ENCODE peak calls at places on chromosome 20, in nine cellular contexts. One of them, this sample, is unnamed.

GRCh38 chr20:43658068-43658722 is 8.7 kb upstream of the MYBL2 start:
- DNase-seq in A549: peak
- DNase-seq in K562: peak
- DNase-seq in upper lobe of left lung: no peak
- DNase-seq in suprapubic skin: no peak
- DNase-seq in ovary: no peak
- DNase-seq in H1: no peak
- DNase-seq in HepG2: peak
- DNase-seq in stomach: no peak
- DNase-seq in this sample: no peak

GRCh38 chr20:45061244-45061643 is 39.7 kb downstream of the KCNS1 start:
- DNase-seq in A549: peak
- DNase-seq in K562: no peak
- DNase-seq in upper lobe of left lung: no peak
- DNase-seq in suprapubic skin: no peak
- DNase-seq in ovary: no peak
- DNase-seq in H1: no peak
- DNase-seq in HepG2: no peak
- DNase-seq in stomach: no peak
- DNase-seq in this sample: no peak

GRCh38 chr20:40667503-40667902 is 21.5 kb downstream of the MAFB start:
- DNase-seq in A549: no peak
- DNase-seq in K562: no peak
- DNase-seq in upper lobe of left lung: no peak
- DNase-seq in suprapubic skin: no peak
- DNase-seq in ovary: no peak
- DNase-seq in H1: no peak
- DNase-seq in HepG2: no peak
- DNase-seq in stomach: no peak
- DNase-seq in this sample: no peak

GRCh38 chr20:17538517-17539170 is 7.5 kb upstream of the BFSP1 start:
- DNase-seq in A549: peak
- DNase-seq in K562: no peak
- DNase-seq in upper lobe of left lung: no peak
- DNase-seq in suprapubic skin: no peak
- DNase-seq in ovary: no peak
- DNase-seq in H1: no peak
- DNase-seq in HepG2: no peak
- DNase-seq in stomach: no peak
- DNase-seq in this sample: no peak

GRCh38 chr20:52744441-52744840 is 227.7 kb upstream of the TSHZ2 start:
- DNase-seq in A549: no peak
- DNase-seq in K562: no peak
- DNase-seq in upper lobe of left lung: no peak
- DNase-seq in suprapubic skin: no peak
- DNase-seq in ovary: no peak
- DNase-seq in H1: no peak
- DNase-seq in HepG2: no peak
- DNase-seq in stomach: no peak
- DNase-seq in this sample: no peak

GRCh38 chr20:38132910-38133501 is 32.1 kb downstream of the TGM2 start:
- DNase-seq in A549: no peak
- DNase-seq in K562: no peak
- DNase-seq in upper lobe of left lung: no peak
- DNase-seq in suprapubic skin: no peak
- DNase-seq in ovary: no peak
- DNase-seq in H1: no peak
- DNase-seq in HepG2: no peak
- DNase-seq in stomach: no peak
- DNase-seq in this sample: no peak

GRCh38 chr20:37565134-37565811 is 37.6 kb upstream of the BLCAP start:
- DNase-seq in A549: no peak
- DNase-seq in K562: no peak
- DNase-seq in upper lobe of left lung: no peak
- DNase-seq in suprapubic skin: no peak
- DNase-seq in ovary: no peak
- DNase-seq in H1: no peak
- DNase-seq in HepG2: no peak
- DNase-seq in stomach: no peak
- DNase-seq in this sample: no peak

GRCh38 chr20:36273414-36274247 is 32.5 kb upstream of the DLGAP4 start:
- DNase-seq in A549: peak
- DNase-seq in K562: no peak
- DNase-seq in upper lobe of left lung: no peak
- DNase-seq in suprapubic skin: no peak
- DNase-seq in ovary: no peak
- DNase-seq in H1: peak
- DNase-seq in HepG2: no peak
- DNase-seq in stomach: no peak
- DNase-seq in this sample: no peak

GRCh38 chr20:46352370-46352938 is 44.2 kb upstream of the CDH22 start:
- DNase-seq in A549: no peak
- DNase-seq in K562: no peak
- DNase-seq in upper lobe of left lung: no peak
- DNase-seq in suprapubic skin: no peak
- DNase-seq in ovary: no peak
- DNase-seq in H1: no peak
- DNase-seq in HepG2: no peak
- DNase-seq in stomach: no peak
- DNase-seq in this sample: no peak

GRCh38 chr20:3696200-3696599 is 14.4 kb upstream of the ADAM33 start:
- DNase-seq in A549: no peak
- DNase-seq in K562: no peak
- DNase-seq in upper lobe of left lung: no peak
- DNase-seq in suprapubic skin: no peak
- DNase-seq in ovary: no peak
- DNase-seq in H1: no peak
- DNase-seq in HepG2: no peak
- DNase-seq in stomach: no peak
- DNase-seq in this sample: no peak

GRCh38 chr20:45419188-45420091 is 3.5 kb downstream of the PIGT start:
- DNase-seq in A549: peak
- DNase-seq in K562: no peak
- DNase-seq in upper lobe of left lung: peak
- DNase-seq in suprapubic skin: peak
- DNase-seq in ovary: no peak
- DNase-seq in H1: peak
- DNase-seq in HepG2: peak
- DNase-seq in stomach: peak
- DNase-seq in this sample: peak

GRCh38 chr20:20461526-20461925 is 93.6 kb downstream of the INSM1 start:
- DNase-seq in A549: no peak
- DNase-seq in K562: no peak
- DNase-seq in upper lobe of left lung: no peak
- DNase-seq in suprapubic skin: no peak
- DNase-seq in ovary: no peak
- DNase-seq in H1: no peak
- DNase-seq in HepG2: no peak
- DNase-seq in stomach: no peak
- DNase-seq in this sample: no peak

GRCh38 chr20:48493966-48494365 is 333.8 kb downstream of the PREX1 start:
- DNase-seq in A549: no peak
- DNase-seq in K562: no peak
- DNase-seq in upper lobe of left lung: no peak
- DNase-seq in suprapubic skin: no peak
- DNase-seq in ovary: no peak
- DNase-seq in H1: peak
- DNase-seq in HepG2: no peak
- DNase-seq in stomach: no peak
- DNase-seq in this sample: no peak

GRCh38 chr20:41041693-41042092 is 13.1 kb downstream of the TOP1 start:
- DNase-seq in A549: no peak
- DNase-seq in K562: no peak
- DNase-seq in upper lobe of left lung: no peak
- DNase-seq in suprapubic skin: no peak
- DNase-seq in ovary: no peak
- DNase-seq in H1: no peak
- DNase-seq in HepG2: no peak
- DNase-seq in stomach: no peak
- DNase-seq in this sample: no peak

GRCh38 chr20:53956013-53956715 is 114.2 kb downstream of the BCAS1 start:
- DNase-seq in A549: no peak
- DNase-seq in K562: no peak
- DNase-seq in upper lobe of left lung: no peak
- DNase-seq in suprapubic skin: no peak
- DNase-seq in ovary: no peak
- DNase-seq in H1: no peak
- DNase-seq in HepG2: no peak
- DNase-seq in stomach: no peak
- DNase-seq in this sample: no peak

GRCh38 chr20:53959849-53960585 is 110.4 kb downstream of the BCAS1 start:
- DNase-seq in A549: peak
- DNase-seq in K562: no peak
- DNase-seq in upper lobe of left lung: no peak
- DNase-seq in suprapubic skin: no peak
- DNase-seq in ovary: no peak
- DNase-seq in H1: no peak
- DNase-seq in HepG2: peak
- DNase-seq in stomach: no peak
- DNase-seq in this sample: no peak

GRCh38 chr20:53954734-53955658 is 115.4 kb downstream of the BCAS1 start:
- DNase-seq in A549: no peak
- DNase-seq in K562: no peak
- DNase-seq in upper lobe of left lung: no peak
- DNase-seq in suprapubic skin: no peak
- DNase-seq in ovary: no peak
- DNase-seq in H1: no peak
- DNase-seq in HepG2: peak
- DNase-seq in stomach: no peak
- DNase-seq in this sample: no peak

GRCh38 chr20:53958240-53958639 is 112.2 kb downstream of the BCAS1 start:
- DNase-seq in A549: no peak
- DNase-seq in K562: no peak
- DNase-seq in upper lobe of left lung: no peak
- DNase-seq in suprapubic skin: no peak
- DNase-seq in ovary: no peak
- DNase-seq in H1: no peak
- DNase-seq in HepG2: no peak
- DNase-seq in stomach: no peak
- DNase-seq in this sample: no peak

GRCh38 chr20:53957421-53958172 is 112.8 kb downstream of the BCAS1 start:
- DNase-seq in A549: no peak
- DNase-seq in K562: no peak
- DNase-seq in upper lobe of left lung: no peak
- DNase-seq in suprapubic skin: no peak
- DNase-seq in ovary: no peak
- DNase-seq in H1: no peak
- DNase-seq in HepG2: no peak
- DNase-seq in stomach: no peak
- DNase-seq in this sample: no peak
- TF ChIP-seq EP300 in A549: no peak
- TF ChIP-seq EP300 in K562: no peak
- TF ChIP-seq EP300 in upper lobe of left lung: no peak
- TF ChIP-seq EP300 in suprapubic skin: no peak
- TF ChIP-seq EP300 in ovary: no peak
- TF ChIP-seq EP300 in H1: no peak
- TF ChIP-seq EP300 in HepG2: no peak
- TF ChIP-seq EP300 in stomach: no peak
- TF ChIP-seq EP300 in this sample: no peak

DNA sequence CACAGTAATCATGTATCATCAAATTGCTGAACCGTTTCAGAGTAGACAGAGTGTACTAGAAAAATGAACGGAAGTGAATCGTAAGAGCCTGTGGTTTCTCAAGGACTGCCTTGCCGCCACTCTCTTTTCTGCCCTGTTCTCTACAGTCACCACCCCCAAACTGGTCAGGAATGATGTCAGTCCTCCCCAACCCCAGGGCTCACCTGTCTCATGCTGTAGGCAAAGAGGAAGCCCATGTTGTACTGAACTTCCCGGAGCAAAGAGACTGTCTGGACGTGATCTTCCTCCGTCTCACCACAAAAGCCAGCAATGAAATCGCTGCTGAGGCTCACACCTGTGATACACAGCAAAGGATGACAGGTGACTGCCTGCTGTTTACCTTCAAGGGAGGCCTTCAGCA is 31.0 kb downstream of the CDK5RAP1 start:
- DNase-seq in A549: no peak
- DNase-seq in K562: no peak
- DNase-seq in upper lobe of left lung: no peak
- DNase-seq in suprapubic skin: no peak
- DNase-seq in ovary: no peak
- DNase-seq in H1: no peak
- DNase-seq in HepG2: no peak
- DNase-seq in stomach: peak
- DNase-seq in this sample: peak
- TF ChIP-seq EP300 in A549: no peak
- TF ChIP-seq EP300 in K562: no peak
- TF ChIP-seq EP300 in upper lobe of left lung: no peak
- TF ChIP-seq EP300 in suprapubic skin: no peak
- TF ChIP-seq EP300 in ovary: no peak
- TF ChIP-seq EP300 in H1: no peak
- TF ChIP-seq EP300 in HepG2: no peak
- TF ChIP-seq EP300 in stomach: no peak
- TF ChIP-seq EP300 in this sample: no peak

DNA sequence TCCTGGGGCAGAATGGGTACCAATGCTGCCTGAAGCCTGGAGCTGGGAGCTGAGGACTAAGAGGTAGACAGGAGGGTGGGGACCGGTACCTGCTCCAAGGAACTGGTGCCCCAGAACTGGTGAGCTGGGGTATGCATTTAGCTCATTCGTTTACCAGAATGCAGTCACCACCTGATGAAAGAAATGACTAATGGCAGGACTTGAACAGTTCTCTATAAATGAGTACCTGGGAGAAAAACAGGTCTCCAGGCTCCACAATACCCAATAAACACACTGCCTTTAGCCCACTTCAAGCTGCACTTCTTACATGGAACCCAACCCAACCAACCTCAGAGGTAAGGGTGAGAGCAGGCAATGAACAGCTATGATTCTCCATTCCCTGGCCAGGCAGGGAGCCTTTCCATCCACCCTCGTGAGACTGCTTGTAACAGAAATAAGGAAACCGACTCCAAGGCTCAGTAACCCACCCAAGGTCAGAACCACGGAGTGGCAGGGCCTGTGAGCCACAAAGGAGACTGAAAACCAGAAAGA is 15.4 kb downstream of the FKBP1A start:
- DNase-seq in A549: no peak
- DNase-seq in K562: no peak
- DNase-seq in upper lobe of left lung: no peak
- DNase-seq in suprapubic skin: no peak
- DNase-seq in ovary: no peak
- DNase-seq in H1: no peak
- DNase-seq in HepG2: no peak
- DNase-seq in stomach: no peak
- DNase-seq in this sample: no peak
- TF ChIP-seq EP300 in A549: no peak
- TF ChIP-seq EP300 in K562: no peak
- TF ChIP-seq EP300 in upper lobe of left lung: no peak
- TF ChIP-seq EP300 in suprapubic skin: no peak
- TF ChIP-seq EP300 in ovary: no peak
- TF ChIP-seq EP300 in H1: no peak
- TF ChIP-seq EP300 in HepG2: no peak
- TF ChIP-seq EP300 in stomach: no peak
- TF ChIP-seq EP300 in this sample: no peak

DNA sequence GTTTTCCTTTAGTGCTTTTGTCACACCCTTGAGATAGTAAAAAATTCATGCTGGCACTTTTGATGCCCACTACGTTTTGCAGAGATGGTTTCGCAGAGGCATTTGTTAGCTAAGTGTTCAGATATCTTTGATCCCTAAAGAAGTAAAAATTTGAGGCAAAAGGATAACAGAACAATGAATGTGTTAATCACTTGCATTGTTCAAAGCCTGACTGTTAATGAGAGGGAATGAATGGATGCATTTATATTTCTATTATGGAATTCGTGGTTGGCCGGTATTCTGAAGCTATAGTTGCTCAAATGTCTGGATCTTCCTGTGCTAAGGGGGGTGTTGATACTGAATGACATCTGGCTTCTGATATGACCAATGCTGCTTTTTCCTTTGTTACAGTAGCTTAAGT is 8.9 kb downstream of the BTBD3 start:
- DNase-seq in A549: no peak
- DNase-seq in K562: no peak
- DNase-seq in upper lobe of left lung: no peak
- DNase-seq in suprapubic skin: no peak
- DNase-seq in ovary: no peak
- DNase-seq in H1: no peak
- DNase-seq in HepG2: no peak
- DNase-seq in stomach: no peak
- DNase-seq in this sample: no peak
- TF ChIP-seq EP300 in A549: no peak
- TF ChIP-seq EP300 in K562: no peak
- TF ChIP-seq EP300 in upper lobe of left lung: no peak
- TF ChIP-seq EP300 in suprapubic skin: no peak
- TF ChIP-seq EP300 in ovary: no peak
- TF ChIP-seq EP300 in H1: no peak
- TF ChIP-seq EP300 in HepG2: no peak
- TF ChIP-seq EP300 in stomach: no peak
- TF ChIP-seq EP300 in this sample: no peak

This sample was measured in transverse colon.